ENCODE peak calls at places on chromosomes 13 and 19, in five cellular contexts. One of them, this sample, is unnamed.

GRCh38 chr13:114143806-114144605 is 11.6 kb upstream of the RASA3 start:
- DNase-seq in AG04449: no peak
- DNase-seq in adipocyte: no peak
- DNase-seq in uterus: no peak
- DNase-seq in SJSA1: no peak
- DNase-seq in this sample: peak; percentile 67

GRCh38 chr13:40172149-40172591 is 494.3 kb downstream of the FOXO1 start:
- DNase-seq in SJSA1: no peak
- DNase-seq in AG04449: no peak
- DNase-seq in adipocyte: no peak
- DNase-seq in uterus: no peak
- DNase-seq in this sample: peak; percentile 69

GRCh38 chr19:1069009-1069779 is 2.2 kb downstream of the ARHGAP45 start:
- DNase-seq in SJSA1: no peak
- DNase-seq in AG04449: no peak
- DNase-seq in adipocyte: no peak
- DNase-seq in uterus: no peak
- DNase-seq in this sample: peak; percentile 88

GRCh38 chr19:815079-815774 is 6.5 kb downstream of the PLPPR3 start:
- DNase-seq in SJSA1: no peak
- DNase-seq in adipocyte: no peak
- DNase-seq in AG04449: no peak
- DNase-seq in uterus: no peak
- DNase-seq in this sample: peak; percentile 68

GRCh38 chr19:45339629-45340028 is 921 bp upstream of the KLC3 start:
- DNase-seq in adipocyte: no peak
- DNase-seq in AG04449: no peak
- DNase-seq in SJSA1: no peak
- DNase-seq in uterus: no peak
- DNase-seq in this sample: no peak

GRCh38 chr19:8387688-8388611 is 2.2 kb upstream of the RAB11B start:
- DNase-seq in adipocyte: no peak
- DNase-seq in uterus: no peak
- DNase-seq in AG04449: no peak
- DNase-seq in SJSA1: no peak
- DNase-seq in this sample: no peak

GRCh38 chr19:47247308-47247990 is 8.9 kb upstream of the CCDC9 start:
- DNase-seq in adipocyte: peak; percentile 92
- DNase-seq in SJSA1: peak; percentile 59
- DNase-seq in uterus: peak; percentile 77
- DNase-seq in AG04449: no peak
- DNase-seq in this sample: peak; percentile 87

GRCh38 chr13:76764916-76765315 is 121.3 kb downstream of the KCTD12 start:
- DNase-seq in adipocyte: no peak
- DNase-seq in AG04449: no peak
- DNase-seq in uterus: no peak
- DNase-seq in SJSA1: no peak
- DNase-seq in this sample: no peak

GRCh38 chr13:23628250-23628649 is 58.0 kb downstream of the TNFRSF19 start:
- DNase-seq in SJSA1: no peak
- DNase-seq in adipocyte: no peak
- DNase-seq in uterus: no peak
- DNase-seq in AG04449: no peak
- DNase-seq in this sample: no peak

GRCh38 chr19:17073869-17074627 is 1.2 kb downstream of the HAUS8 start:
- DNase-seq in adipocyte: no peak
- DNase-seq in AG04449: no peak
- DNase-seq in uterus: no peak
- DNase-seq in SJSA1: no peak
- DNase-seq in this sample: no peak

GRCh38 chr19:11446652-11447301 is 11.3 kb downstream of the PRKCSH start:
- DNase-seq in adipocyte: peak; percentile 63
- DNase-seq in uterus: no peak
- DNase-seq in SJSA1: peak; percentile 22
- DNase-seq in AG04449: no peak
- DNase-seq in this sample: peak; percentile 73

GRCh38 chr13:21113851-21114306 is 52.5 kb upstream of the LATS2 start:
- DNase-seq in adipocyte: no peak
- DNase-seq in uterus: no peak
- DNase-seq in SJSA1: no peak
- DNase-seq in AG04449: no peak
- DNase-seq in this sample: no peak

GRCh38 chr13:31982540-31982939 is 49.0 kb upstream of the FRY start:
- DNase-seq in uterus: no peak
- DNase-seq in AG04449: peak; percentile 19
- DNase-seq in adipocyte: peak; percentile 83
- DNase-seq in SJSA1: peak; percentile 43
- DNase-seq in this sample: no peak

GRCh38 chr13:67042556-67042955 is 187.6 kb downstream of the PCDH9 start:
- DNase-seq in AG04449: no peak
- DNase-seq in uterus: no peak
- DNase-seq in SJSA1: no peak
- DNase-seq in adipocyte: no peak
- DNase-seq in this sample: no peak

GRCh38 chr19:17281391-17282304 is at the start of gene ANKLE1:
- DNase-seq in SJSA1: no peak
- DNase-seq in uterus: no peak
- DNase-seq in adipocyte: peak; percentile 28
- DNase-seq in AG04449: no peak
- DNase-seq in this sample: peak; percentile 80

GRCh38 chr13:113209880-113210421 is 538 bp downstream of the CUL4A start:
- DNase-seq in adipocyte: peak; percentile 82
- DNase-seq in AG04449: no peak
- DNase-seq in SJSA1: peak; percentile 57
- DNase-seq in uterus: peak; percentile 26
- DNase-seq in this sample: peak; percentile 90

GRCh38 chr19:38617283-38617763 is 430 bp downstream of the MAP4K1 start:
- DNase-seq in adipocyte: no peak
- DNase-seq in uterus: no peak
- DNase-seq in AG04449: no peak
- DNase-seq in SJSA1: no peak
- DNase-seq in this sample: peak; percentile 75

GRCh38 chr19:49119411-49120324 is at the start of gene PPFIA3:
- DNase-seq in AG04449: no peak
- DNase-seq in SJSA1: peak; percentile 54
- DNase-seq in adipocyte: peak; percentile 90
- DNase-seq in uterus: no peak
- DNase-seq in this sample: peak; percentile 89

GRCh38 chr19:8526345-8527062 is 12.5 kb upstream of the ZNF414 start:
- DNase-seq in AG04449: peak; percentile 51
- DNase-seq in adipocyte: peak; percentile 98
- DNase-seq in uterus: peak; percentile 94
- DNase-seq in SJSA1: peak; percentile 93
- DNase-seq in this sample: peak; percentile 96

GRCh38 chr19:46067691-46068090 is 26.9 kb upstream of the IGFL4 start:
- DNase-seq in adipocyte: no peak
- DNase-seq in AG04449: no peak
- DNase-seq in SJSA1: no peak
- DNase-seq in uterus: no peak
- DNase-seq in this sample: no peak

GRCh38 chr19:12093777-12094176 is 29.2 kb downstream of the ZNF844 start:
- DNase-seq in SJSA1: no peak
- DNase-seq in AG04449: no peak
- DNase-seq in uterus: no peak
- DNase-seq in adipocyte: no peak
- DNase-seq in this sample: no peak

DNA sequence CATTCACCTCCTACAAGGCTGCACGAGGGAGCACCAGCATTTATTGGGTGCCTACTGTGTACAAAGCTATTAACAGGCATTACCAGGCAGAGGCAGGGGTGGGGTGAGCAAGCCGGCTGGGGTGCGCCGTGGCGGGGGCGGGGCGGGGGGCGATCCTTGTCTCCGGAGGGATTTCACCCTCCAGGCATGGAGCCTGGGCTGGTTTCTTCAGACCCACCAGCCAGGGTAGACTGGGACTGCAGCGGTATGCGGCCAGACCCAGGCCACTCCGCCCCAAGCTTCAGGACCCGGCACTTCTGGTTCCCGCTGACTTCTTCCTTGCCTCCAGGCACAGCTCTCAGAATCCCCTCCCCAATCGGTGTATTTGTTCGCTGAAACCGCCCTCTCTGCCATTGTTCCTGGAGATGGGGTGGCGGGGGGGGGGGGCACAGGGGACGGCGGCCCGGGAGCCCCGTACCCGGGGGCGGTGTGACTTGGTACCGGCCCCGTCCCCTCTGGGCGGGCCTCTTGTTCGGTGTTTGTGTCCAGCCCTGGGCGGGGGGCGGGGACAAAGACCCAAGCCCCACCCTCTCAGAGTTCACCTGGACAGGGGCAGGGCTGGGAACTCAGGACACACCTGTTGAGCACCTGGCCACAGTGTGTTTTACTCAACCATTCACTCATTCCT is 14.4 kb downstream of the TJP3 start:
- DNase-seq in SJSA1: no peak
- DNase-seq in uterus: no peak
- DNase-seq in AG04449: no peak
- DNase-seq in adipocyte: peak; percentile 20
- DNase-seq in this sample: no peak
- H3K4me3 ChIP-seq in SJSA1: no peak overlapping the region
- H3K4me3 ChIP-seq in uterus: no peak overlapping the region
- H3K4me3 ChIP-seq in AG04449: no peak overlapping the region
- H3K4me3 ChIP-seq in adipocyte: no peak overlapping the region
- H3K4me3 ChIP-seq in this sample: peak overlapping the region; percentile 64

GRCh38 chr19:5323475-5323811 is 17.2 kb downstream of the PTPRS start:
- DNase-seq in uterus: no peak
- DNase-seq in AG04449: no peak
- DNase-seq in SJSA1: no peak
- DNase-seq in adipocyte: no peak
- DNase-seq in this sample: no peak
- H3K4me3 ChIP-seq in uterus: no peak overlapping the region
- H3K4me3 ChIP-seq in AG04449: no peak overlapping the region
- H3K4me3 ChIP-seq in SJSA1: no peak overlapping the region
- H3K4me3 ChIP-seq in adipocyte: no peak overlapping the region
- H3K4me3 ChIP-seq in this sample: no peak overlapping the region

DNA sequence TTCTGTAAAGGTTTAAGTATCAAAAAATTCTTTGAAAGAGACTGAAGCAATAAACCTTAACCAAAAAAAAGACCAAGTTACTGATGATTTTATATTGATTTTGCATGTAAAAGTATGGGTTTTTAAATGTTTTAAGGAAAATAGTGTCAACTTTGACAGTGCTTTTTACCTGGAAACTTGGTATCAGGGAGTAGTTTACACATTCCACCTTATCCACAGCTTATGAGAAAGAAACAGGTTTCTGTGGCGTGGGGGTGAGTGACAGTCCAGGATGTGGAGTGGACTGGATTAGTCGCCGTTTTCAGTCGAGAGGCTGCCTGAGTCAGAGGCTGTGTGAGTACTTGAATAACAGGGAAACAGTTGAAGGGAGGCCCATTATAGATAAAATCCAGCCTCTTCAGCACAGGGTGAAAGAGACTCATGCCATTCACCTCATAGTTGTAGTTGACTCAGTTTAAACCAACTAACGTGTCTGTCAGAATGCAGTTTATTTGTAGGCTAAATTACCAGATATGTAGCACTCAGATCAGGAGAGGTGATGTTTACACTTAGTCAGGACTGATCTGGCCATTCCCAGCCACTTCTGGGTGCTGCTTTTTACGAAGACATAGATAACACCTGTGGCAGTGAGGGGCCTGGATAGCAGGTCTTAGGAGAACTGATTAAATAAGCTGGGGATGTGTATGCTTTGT is 595 bp upstream of the GPR183 start:
- DNase-seq in SJSA1: peak; percentile 97
- DNase-seq in AG04449: peak; percentile 53
- DNase-seq in uterus: no peak
- DNase-seq in adipocyte: peak; percentile 72
- DNase-seq in this sample: no peak
- H3K4me3 ChIP-seq in SJSA1: no peak overlapping the region
- H3K4me3 ChIP-seq in AG04449: no peak overlapping the region
- H3K4me3 ChIP-seq in uterus: no peak overlapping the region
- H3K4me3 ChIP-seq in adipocyte: no peak overlapping the region
- H3K4me3 ChIP-seq in this sample: no peak overlapping the region

DNA sequence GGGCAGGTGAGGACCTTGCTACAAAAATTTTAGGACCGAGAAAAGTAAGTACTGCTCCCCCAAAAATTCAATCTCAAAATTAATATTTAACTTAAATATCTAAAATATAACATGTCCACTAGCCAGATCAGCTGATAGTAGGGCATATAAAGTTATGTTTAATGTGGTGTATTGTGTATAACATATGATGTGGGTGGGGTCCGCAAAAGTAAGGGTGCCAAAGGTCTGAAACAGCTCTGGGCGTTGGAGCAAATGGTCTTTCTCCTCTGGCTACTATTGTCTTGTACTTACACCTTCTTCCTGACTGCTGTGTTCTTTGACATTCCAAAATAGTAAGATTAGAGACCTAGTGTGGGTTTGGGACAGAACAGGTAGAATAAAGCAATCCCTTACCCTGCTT is 41.2 kb downstream of the HTR2A start:
- DNase-seq in uterus: no peak
- DNase-seq in SJSA1: no peak
- DNase-seq in AG04449: no peak
- DNase-seq in adipocyte: no peak
- DNase-seq in this sample: no peak
- H3K4me3 ChIP-seq in uterus: no peak overlapping the region
- H3K4me3 ChIP-seq in SJSA1: no peak overlapping the region
- H3K4me3 ChIP-seq in AG04449: no peak overlapping the region
- H3K4me3 ChIP-seq in adipocyte: no peak overlapping the region
- H3K4me3 ChIP-seq in this sample: no peak overlapping the region

GRCh38 chr19:6057651-6058365 is 52.5 kb downstream of the RFX2 start:
- DNase-seq in uterus: no peak
- DNase-seq in adipocyte: no peak
- DNase-seq in AG04449: no peak
- DNase-seq in SJSA1: no peak
- DNase-seq in this sample: peak; percentile 62
- H3K4me3 ChIP-seq in uterus: no peak overlapping the region
- H3K4me3 ChIP-seq in adipocyte: peak overlapping the region; percentile 26
- H3K4me3 ChIP-seq in AG04449: no peak overlapping the region
- H3K4me3 ChIP-seq in SJSA1: no peak overlapping the region
- H3K4me3 ChIP-seq in this sample: no peak overlapping the region